ENCODE peak calls at places on chromosome 13, in six cellular contexts. G, D, J, Z, W and H are unnamed samples.

GRCh38 chr13:76314495-76314894 is 571.7 kb downstream of the KCTD12 start:
- DNase-seq in G (no peak), D (no peak), J (no peak), Z (no peak), W (no peak), H (no peak)

GRCh38 chr13:66700336-66700735 is 529.8 kb downstream of the PCDH9 start:
- DNase-seq in D (no peak), G (no peak), J (no peak), W (no peak), Z (no peak), H (no peak)

GRCh38 chr13:77325371-77325941 is 1.4 kb downstream of the MYCBP2 start:
- DNase-seq in J (no peak), W (no peak), Z (no peak), D (no peak), G (no peak), H (no peak)

GRCh38 chr13:87887459-87888123 is 216.4 kb downstream of the SLITRK5 start:
- DNase-seq in D (no peak), G (no peak), J (no peak), Z (no peak), W (no peak), H (no peak)

GRCh38 chr13:100540621-100541020 is 48.0 kb downstream of the GGACT start:
- DNase-seq in D (no peak), J (no peak), G (no peak), W (no peak), Z (no peak), H (no peak)

GRCh38 chr13:51834581-51835158 is 10.3 kb downstream of the TMEM272 start:
- DNase-seq in W (no peak), J (no peak), Z (no peak), G (no peak), D (no peak), H (no peak)

GRCh38 chr13:74751739-74752138 is 617.5 kb upstream of the KLF12 start:
- DNase-seq in J (no peak), Z (no peak), W (no peak), D (no peak), G (no peak), H (no peak)

GRCh38 chr13:93227280-93227905 is 786 bp downstream of the GPC6 start:
- DNase-seq in J (no peak), W (no peak), D (no peak), G (peak), Z (peak), H (no peak)

GRCh38 chr13:38759390-38759789 is 72.5 kb downstream of the FREM2 start:
- DNase-seq in W (no peak), Z (no peak), G (no peak), D (no peak), J (no peak), H (no peak)

GRCh38 chr13:32125221-32125621 is 93.6 kb downstream of the FRY start:
- DNase-seq in G (no peak), W (no peak), J (no peak), D (no peak), Z (peak), H (peak)

GRCh38 chr13:37657134-37657533 is 58.6 kb upstream of the POSTN start:
- DNase-seq in W (no peak), Z (no peak), D (no peak), G (no peak), J (no peak), H (no peak)

GRCh38 chr13:106418556-106418955 is 116.9 kb downstream of the EFNB2 start:
- DNase-seq in W (no peak), G (no peak), J (no peak), D (no peak), Z (peak), H (peak)

GRCh38 chr13:33150146-33150545 is 133.9 kb downstream of the KL start:
- DNase-seq in D (no peak), J (no peak), Z (no peak), W (no peak), G (no peak), H (no peak)

GRCh38 chr13:72565893-72566292 is 161.5 kb downstream of the MZT1 start:
- DNase-seq in W (no peak), D (no peak), J (no peak), Z (no peak), G (no peak), H (peak)

GRCh38 chr13:35797946-35798345 is 321.5 kb upstream of the MAB21L1 start:
- DNase-seq in D (no peak), W (no peak), J (no peak), G (no peak), Z (no peak), H (no peak)

GRCh38 chr13:101627556-101627943 is 175.1 kb downstream of the ITGBL1 start:
- DNase-seq in G (no peak), W (no peak), Z (no peak), J (no peak), D (no peak), H (no peak)

GRCh38 chr13:99280166-99280565 is 22.0 kb upstream of the GPR18 start:
- DNase-seq in J (no peak), G (no peak), D (no peak), Z (peak), W (no peak), H (no peak)

GRCh38 chr13:40611004-40611403 is 55.4 kb downstream of the FOXO1 start:
- DNase-seq in D (no peak), W (no peak), J (no peak), Z (no peak), G (no peak), H (no peak)

GRCh38 chr13:39616087-39616694 is 13.2 kb upstream of the LHFPL6 start:
- DNase-seq in Z (no peak), J (peak), D (no peak), G (peak), W (no peak), H (peak)

GRCh38 chr13:97229699-97230098 is 7.6 kb downstream of the MBNL2 start:
- DNase-seq in D (no peak), Z (no peak), J (no peak), G (no peak), W (no peak), H (no peak)

GRCh38 chr13:59112375-59112774 is 1051.4 kb downstream of the DIAPH3 start:
- DNase-seq in G (no peak), J (peak), D (no peak), W (no peak), Z (no peak), H (peak)

GRCh38 chr13:101149735-101150380 is 266.4 kb downstream of the NALCN start:
- DNase-seq in D (no peak), Z (no peak), W (no peak), J (no peak), G (no peak), H (no peak)

GRCh38 chr13:44972956-44973581 is 16.2 kb downstream of the NUFIP1 start:
- DNase-seq in J (no peak), Z (no peak), D (no peak), G (no peak), W (no peak), H (no peak)
- TF ChIP-seq CTCF in J (peak), Z (peak), D (peak), G (peak), W (peak), H (peak)

DNA sequence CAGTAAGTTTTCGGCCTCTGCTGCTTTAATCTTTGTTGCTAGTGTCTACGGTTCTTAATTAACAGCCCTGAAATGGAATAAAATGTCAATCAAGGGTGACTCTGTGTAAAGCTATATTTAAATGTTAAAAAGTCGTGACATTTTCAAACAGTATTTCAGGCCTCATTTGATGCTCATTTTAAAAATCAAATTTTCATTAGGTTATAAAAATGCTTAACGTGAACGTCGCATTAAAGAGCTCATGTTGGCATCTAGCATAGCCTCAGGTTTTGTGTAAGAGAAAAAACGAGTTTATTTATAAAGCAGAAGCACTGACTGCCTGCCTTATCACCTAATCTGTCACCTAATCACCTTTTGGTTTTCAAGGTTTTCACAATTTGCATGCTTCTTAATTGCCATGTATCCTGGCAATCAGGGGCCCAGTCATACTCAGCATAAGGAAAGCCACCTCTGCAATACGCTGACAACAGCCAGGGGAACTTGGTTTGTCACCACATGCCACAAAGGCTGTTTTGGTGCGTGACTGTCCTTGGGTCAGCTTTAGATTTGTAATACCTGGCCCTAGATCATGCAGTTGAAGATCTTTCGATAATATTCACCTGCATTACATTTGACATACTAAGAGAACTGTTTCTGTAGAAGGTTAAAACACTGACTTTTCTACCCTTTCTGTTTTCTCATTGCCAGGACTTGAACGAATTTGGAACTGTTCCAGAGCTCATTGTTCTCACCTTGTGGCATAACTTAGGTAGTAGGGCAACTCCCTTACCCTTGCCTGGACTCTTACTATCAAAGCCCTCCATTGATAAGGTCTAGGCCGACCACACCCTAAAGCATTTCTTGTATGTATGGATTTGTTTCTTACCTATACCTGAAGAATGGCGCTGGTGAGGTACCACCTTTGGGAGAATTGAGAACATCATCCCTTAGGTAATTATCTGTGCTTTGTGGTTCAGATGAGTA is 112.5 kb downstream of the TEX26 start:
- DNase-seq in D (no peak), Z (no peak), W (no peak), G (no peak), J (no peak), H (no peak)
- TF ChIP-seq CTCF in D (no peak), Z (no peak), W (no peak), G (peak), J (peak), H (no peak)

DNA sequence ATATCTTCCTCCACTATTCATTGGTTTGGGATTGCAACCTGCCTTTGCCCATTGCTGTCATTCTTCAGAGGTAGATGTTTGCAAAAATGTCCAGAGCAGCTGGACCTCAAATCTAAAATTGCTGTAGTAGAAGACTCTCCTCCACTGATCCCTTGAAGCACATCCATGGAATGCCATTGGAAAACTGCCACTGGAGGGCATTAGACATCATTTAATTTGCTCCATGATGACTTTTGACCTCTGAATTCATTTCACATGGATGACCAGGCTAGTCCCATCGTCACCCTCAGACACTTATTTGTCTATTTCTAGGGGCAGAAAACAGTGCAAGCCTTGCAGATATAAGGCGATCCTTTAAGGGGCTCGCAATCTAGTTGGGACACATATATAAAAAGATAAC is 33.9 kb upstream of the FLT1 start:
- DNase-seq in G (no peak), Z (no peak), W (no peak), J (no peak), D (no peak), H (no peak)
- TF ChIP-seq CTCF in G (peak), Z (peak), W (no peak), J (no peak), D (no peak), H (no peak)

GRCh38 chr13:45417790-45418534 is at the start of gene SLC25A30:
- DNase-seq in W (peak), Z (peak), G (peak), D (peak), J (peak), H (peak)
- TF ChIP-seq CTCF in W (no peak), Z (no peak), G (no peak), D (peak), J (no peak), H (no peak)

DNA sequence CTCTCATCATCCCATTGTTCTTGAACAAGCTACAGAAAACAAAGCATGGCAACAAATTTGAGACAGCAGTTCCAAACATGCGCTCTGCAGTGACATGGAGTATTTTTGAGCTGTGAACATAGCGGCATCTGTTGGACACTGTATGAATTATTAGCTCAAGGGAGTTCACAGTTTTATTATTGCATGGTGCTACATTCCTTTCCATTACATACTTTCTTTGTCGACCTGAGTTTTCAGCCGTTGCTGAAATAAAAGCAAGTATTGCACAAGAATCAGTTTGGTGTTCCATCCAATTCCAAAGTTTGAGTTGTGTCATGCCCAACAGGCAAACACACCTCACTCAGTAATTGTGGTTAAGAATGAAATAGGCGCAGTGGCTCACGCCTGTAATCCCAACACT is 30.1 kb upstream of the METTL21C start:
- DNase-seq in W (no peak), G (no peak), J (no peak), D (no peak), Z (peak), H (no peak)
- TF ChIP-seq CTCF in W (no peak), G (peak), J (no peak), D (no peak), Z (peak), H (peak)

GRCh38 chr13:23627419-23627818 is 57.2 kb downstream of the TNFRSF19 start:
- DNase-seq in W (no peak), D (no peak), G (no peak), J (no peak), Z (no peak), H (no peak)

GRCh38 chr13:23626730-23627129 is 56.5 kb downstream of the TNFRSF19 start:
- DNase-seq in Z (no peak), W (no peak), G (no peak), D (no peak), J (no peak), H (no peak)

GRCh38 chr13:23628765-23629565 is 58.8 kb downstream of the TNFRSF19 start:
- DNase-seq in D (no peak), W (no peak), Z (no peak), G (no peak), J (no peak), H (no peak)

GRCh38 chr13:23629566-23630272 is 59.5 kb downstream of the TNFRSF19 start:
- DNase-seq in Z (no peak), W (no peak), J (no peak), G (no peak), D (no peak), H (no peak)

GRCh38 chr13:23628250-23628649 is 58.0 kb downstream of the TNFRSF19 start:
- DNase-seq in Z (no peak), W (no peak), J (no peak), G (no peak), D (no peak), H (no peak)
- TF ChIP-seq CTCF in Z (no peak), W (no peak), J (no peak), G (no peak), D (peak), H (no peak)

DNA sequence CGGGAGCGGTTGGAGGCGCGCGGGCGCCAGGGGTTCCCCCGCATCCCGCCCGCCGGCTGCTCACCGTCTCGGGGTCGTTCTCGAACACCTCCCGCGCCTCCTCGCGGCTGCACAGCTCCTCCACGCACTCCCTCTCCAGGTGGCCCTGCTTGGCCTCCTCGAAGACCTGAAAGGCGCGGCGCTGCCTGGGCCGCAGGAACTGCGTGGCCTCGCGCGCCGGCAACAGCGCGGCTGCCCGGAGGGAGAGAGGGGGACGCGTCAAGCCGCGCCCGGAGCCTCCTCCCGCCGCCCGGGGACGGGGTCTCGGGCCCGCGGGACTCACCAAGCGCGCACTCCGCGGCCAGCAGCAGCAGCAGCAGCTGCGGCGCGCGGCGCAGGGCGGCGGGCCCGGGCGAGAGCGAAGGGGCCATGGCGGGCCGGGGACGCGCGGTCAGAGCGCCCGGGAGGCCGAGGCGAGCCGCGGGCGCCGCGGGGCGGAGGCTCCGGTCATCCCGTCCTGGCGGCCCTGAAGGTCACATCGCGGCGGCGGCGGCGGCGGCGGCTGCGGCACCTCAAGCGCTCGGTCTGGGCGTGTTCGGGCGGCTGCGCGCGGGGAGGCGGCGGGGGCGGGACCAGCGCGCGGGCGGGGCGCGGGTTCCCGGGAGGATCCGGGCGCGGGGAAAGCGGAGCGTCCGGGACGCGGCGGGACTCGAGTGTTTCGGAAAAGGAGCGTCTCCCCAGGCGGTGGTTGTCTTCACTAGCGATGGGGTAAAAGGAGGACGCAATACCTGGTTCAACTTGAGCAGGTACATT is at the start of gene GAS6:
- DNase-seq in Z (no peak), W (no peak), D (no peak), G (peak), J (peak), H (no peak)
- TF ChIP-seq CTCF in Z (no peak), W (no peak), D (no peak), G (peak), J (no peak), H (no peak)

GRCh38 chr13:110716235-110716505 is 2.7 kb downstream of the ING1 start:
- DNase-seq in J (no peak), G (peak), D (no peak), W (no peak), Z (no peak), H (no peak)

GRCh38 chr13:110714798-110715394 is 1.4 kb downstream of the ING1 start:
- DNase-seq in D (no peak), W (peak), G (peak), J (peak), Z (no peak), H (no peak)

GRCh38 chr13:110713981-110714797 is 689 bp downstream of the ING1 start:
- DNase-seq in Z (no peak), W (peak), D (no peak), G (peak), J (peak), H (no peak)

GRCh38 chr13:110713642-110713952 is at the start of gene ING1:
- DNase-seq in W (no peak), J (no peak), Z (no peak), D (no peak), G (no peak), H (no peak)

DNA sequence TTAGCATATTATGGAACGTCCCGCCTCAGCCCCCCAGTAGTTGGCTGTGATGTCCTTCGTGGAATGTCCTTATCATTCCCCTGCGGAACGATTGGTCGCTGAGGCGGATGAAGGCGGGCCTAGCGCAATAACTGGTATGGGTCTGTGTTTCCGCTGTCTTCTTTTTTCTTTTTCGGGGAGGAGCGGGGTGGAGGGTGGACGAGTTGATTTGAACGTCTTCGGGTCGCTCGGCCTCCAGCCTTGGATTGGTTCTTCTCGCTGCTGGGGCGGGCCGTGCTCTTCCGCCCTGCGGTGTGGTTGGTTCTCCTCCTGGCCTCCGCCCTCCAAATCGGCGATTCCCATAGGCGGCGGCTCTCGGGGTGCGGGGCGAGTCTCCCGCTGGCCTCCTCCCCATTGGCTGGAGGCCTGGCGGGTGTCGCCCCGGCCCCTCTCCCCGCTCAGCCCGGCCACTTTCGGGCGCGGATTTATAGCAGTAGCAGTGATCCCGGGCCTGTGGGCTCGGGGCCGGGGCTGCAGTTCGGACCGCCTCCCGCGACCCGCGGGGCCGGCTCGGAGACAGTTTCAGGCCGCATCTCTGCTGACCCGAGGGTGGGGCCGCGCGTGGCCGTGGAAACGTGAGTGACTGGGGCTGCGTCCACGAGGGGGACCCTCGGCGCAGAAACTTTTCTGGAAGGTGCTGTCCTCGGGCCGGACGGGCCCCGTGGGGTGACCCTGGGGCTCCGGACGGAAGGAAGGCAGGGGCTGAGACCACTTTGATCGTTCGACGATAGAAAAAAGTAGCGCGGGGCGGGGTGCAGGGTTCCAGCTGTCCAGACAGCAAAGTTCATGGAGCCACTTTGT is 2.1 kb downstream of the ING1 start:
- DNase-seq in J (peak), Z (peak), D (peak), W (peak), G (peak), H (peak)
- TF ChIP-seq CTCF in J (peak), Z (peak), D (no peak), W (no peak), G (peak), H (peak)